ENCODE peak calls at places on chromosomes 6 and 20, in ten cellular contexts. V is hippocampal formation; A is RKO; U is RWPE1; S is stimulated activated CD4-positive, alpha-beta T cell treated with anti-CD3 and anti-CD28 coated beads, TNF-alpha, amount 100 ng/mL, for 4 hours; Y is frontal cortex; H is C1 segment of cervical spinal cord; E is fibroblast of lung; X is mammary epithelial cell; J is stimulated activated CD8-positive, alpha-beta memory T cell treated with anti-CD3 and anti-CD28 coated beads, Interleukin-7, amount 100 ng/mL, for 4 hours. F is an unnamed sample.
A peak's percentile ranks its signal among the peaks of the same experiment; 100 is the strongest.

GRCh38 chr6:48074368-48074767 is 36.6 kb downstream of the PTCHD4 start:
- DNase-seq in V (no peak), A (no peak), U (no peak), S (no peak), Y (no peak), H (no peak), E (peak; percentile 36), X (no peak), J (no peak), F (no peak)

GRCh38 chr20:48266571-48266970 is 481.3 kb upstream of the SULF2 start:
- DNase-seq in V (no peak), A (no peak), U (no peak), S (no peak), Y (no peak), H (no peak), E (no peak), X (no peak), J (no peak), F (no peak)

GRCh38 chr6:99425647-99426453 is 742 bp upstream of the PNISR start:
- DNase-seq in V (peak; percentile 97), A (peak; percentile 96), U (peak; percentile 71), S (peak; percentile 31), Y (peak; percentile 32), H (peak; percentile 96), E (peak; percentile 89), X (peak; percentile 77), J (peak; percentile 26), F (peak; percentile 87)

GRCh38 chr6:139882977-139883728 is 508.7 kb upstream of the CITED2 start:
- DNase-seq in V (no peak), A (no peak), U (peak; percentile 4), S (no peak), Y (no peak), H (no peak), E (peak; percentile 66), X (no peak), J (no peak), F (no peak)

GRCh38 chr20:2026004-2026403 is 32.1 kb upstream of the PDYN start:
- DNase-seq in V (no peak), A (no peak), U (no peak), S (no peak), Y (no peak), H (no peak), E (no peak), X (no peak), J (no peak), F (no peak)

GRCh38 chr6:111664565-111665039 is 58.9 kb upstream of the TRAF3IP2 start:
- DNase-seq in V (no peak), A (no peak), U (no peak), S (no peak), Y (no peak), H (no peak), E (no peak), X (no peak), J (no peak), F (no peak)

GRCh38 chr20:18669241-18670019 is 81.6 kb downstream of the DTD1 start:
- DNase-seq in V (no peak), A (no peak), U (no peak), S (no peak), Y (no peak), H (no peak), E (peak; percentile 15), X (no peak), J (no peak), F (no peak)

GRCh38 chr20:52683761-52684160 is 288.4 kb upstream of the TSHZ2 start:
- DNase-seq in V (no peak), A (no peak), U (no peak), S (no peak), Y (no peak), H (no peak), E (no peak), X (no peak), J (no peak), F (no peak)

GRCh38 chr20:36405255-36405654 is 99.1 kb downstream of the DLGAP4 start:
- DNase-seq in V (no peak), A (no peak), U (no peak), S (no peak), Y (no peak), H (no peak), E (no peak), X (no peak), J (no peak), F (no peak)